ENCODE peak calls at places on chromosomes 13 and 19, in six cellular contexts. One of them, this sample, is unnamed.

GRCh38 chr13:112343591-112343990 is 32.6 kb upstream of the SPACA7 start:
- DNase-seq in AG09309: no peak
- DNase-seq in right lobe of liver: no peak
- DNase-seq in DND-41: no peak
- DNase-seq in GM12864: no peak
- DNase-seq in adrenal gland: no peak
- DNase-seq in this sample: no peak

GRCh38 chr13:45206340-45206739 is 5.5 kb upstream of the KCTD4 start:
- DNase-seq in AG09309: peak; percentile 77
- DNase-seq in right lobe of liver: no peak
- DNase-seq in DND-41: no peak
- DNase-seq in GM12864: peak; percentile 16
- DNase-seq in adrenal gland: no peak
- DNase-seq in this sample: peak; percentile 20

GRCh38 chr13:73715114-73715909 is 418.9 kb downstream of the KLF12 start:
- DNase-seq in AG09309: no peak
- DNase-seq in right lobe of liver: no peak
- DNase-seq in DND-41: peak; percentile 76
- DNase-seq in GM12864: peak; percentile 25
- DNase-seq in adrenal gland: no peak
- DNase-seq in this sample: peak; percentile 65

GRCh38 chr19:55253264-55253663 is 5.6 kb downstream of the PPP6R1 start:
- DNase-seq in AG09309: no peak
- DNase-seq in right lobe of liver: no peak
- DNase-seq in DND-41: no peak
- DNase-seq in GM12864: no peak
- DNase-seq in adrenal gland: no peak
- DNase-seq in this sample: no peak

GRCh38 chr13:93256998-93257397 is 30.4 kb downstream of the GPC6 start:
- DNase-seq in AG09309: no peak
- DNase-seq in right lobe of liver: no peak
- DNase-seq in DND-41: no peak
- DNase-seq in GM12864: no peak
- DNase-seq in adrenal gland: no peak
- DNase-seq in this sample: no peak

GRCh38 chr13:99661791-99662190 is 160.5 kb downstream of the TM9SF2 start:
- DNase-seq in AG09309: no peak
- DNase-seq in right lobe of liver: no peak
- DNase-seq in DND-41: no peak
- DNase-seq in GM12864: no peak
- DNase-seq in adrenal gland: no peak
- DNase-seq in this sample: no peak

GRCh38 chr13:98938801-98939200 is 39.1 kb downstream of the DOCK9 start:
- DNase-seq in AG09309: no peak
- DNase-seq in right lobe of liver: no peak
- DNase-seq in DND-41: no peak
- DNase-seq in GM12864: no peak
- DNase-seq in adrenal gland: no peak
- DNase-seq in this sample: no peak

GRCh38 chr19:13091400-13092161 is 11.1 kb downstream of the LYL1 start:
- DNase-seq in AG09309: peak; percentile 80
- DNase-seq in right lobe of liver: no peak
- DNase-seq in DND-41: no peak
- DNase-seq in GM12864: no peak
- DNase-seq in adrenal gland: no peak
- DNase-seq in this sample: no peak

GRCh38 chr13:109154146-109154545 is 524.7 kb downstream of the MYO16 start:
- DNase-seq in AG09309: no peak
- DNase-seq in right lobe of liver: no peak
- DNase-seq in DND-41: no peak
- DNase-seq in GM12864: no peak
- DNase-seq in adrenal gland: peak; percentile 72
- DNase-seq in this sample: no peak

GRCh38 chr19:58479736-58480480 is 3.8 kb downstream of the ZNF446 start:
- DNase-seq in AG09309: no peak
- DNase-seq in right lobe of liver: peak; percentile 54
- DNase-seq in DND-41: no peak
- DNase-seq in GM12864: no peak
- DNase-seq in adrenal gland: no peak
- DNase-seq in this sample: no peak

GRCh38 chr13:41588899-41589298 is 131.5 kb downstream of the RGCC start:
- DNase-seq in AG09309: peak; percentile 80
- DNase-seq in right lobe of liver: no peak
- DNase-seq in DND-41: no peak
- DNase-seq in GM12864: no peak
- DNase-seq in adrenal gland: no peak
- DNase-seq in this sample: peak; percentile 46

GRCh38 chr19:7673995-7674667 is 2.8 kb upstream of the MCEMP1 start:
- DNase-seq in AG09309: no peak
- DNase-seq in right lobe of liver: peak; percentile 78
- DNase-seq in DND-41: peak; percentile 70
- DNase-seq in GM12864: peak; percentile 56
- DNase-seq in adrenal gland: peak; percentile 65
- DNase-seq in this sample: peak; percentile 57

GRCh38 chr13:26483546-26483945 is 73.9 kb upstream of the WASF3 start:
- DNase-seq in AG09309: no peak
- DNase-seq in right lobe of liver: no peak
- DNase-seq in DND-41: no peak
- DNase-seq in GM12864: no peak
- DNase-seq in adrenal gland: no peak
- DNase-seq in this sample: no peak

GRCh38 chr13:33183431-33184130 is 102.0 kb downstream of the STARD13 start:
- DNase-seq in AG09309: peak; percentile 69
- DNase-seq in right lobe of liver: no peak
- DNase-seq in DND-41: no peak
- DNase-seq in GM12864: no peak
- DNase-seq in adrenal gland: no peak
- DNase-seq in this sample: no peak

GRCh38 chr13:19150712-19151228 is 30.9 kb downstream of the TUBA3C start:
- DNase-seq in AG09309: no peak
- DNase-seq in right lobe of liver: no peak
- DNase-seq in DND-41: no peak
- DNase-seq in GM12864: no peak
- DNase-seq in adrenal gland: peak; percentile 30
- DNase-seq in this sample: no peak

GRCh38 chr13:32903720-32904119 is 112.5 kb upstream of the KL start:
- DNase-seq in AG09309: no peak
- DNase-seq in right lobe of liver: no peak
- DNase-seq in DND-41: no peak
- DNase-seq in GM12864: no peak
- DNase-seq in adrenal gland: no peak
- DNase-seq in this sample: no peak

GRCh38 chr19:57192064-57192395 is 730 bp downstream of the ZNF264 start:
- DNase-seq in AG09309: no peak
- DNase-seq in right lobe of liver: no peak
- DNase-seq in DND-41: no peak
- DNase-seq in GM12864: no peak
- DNase-seq in adrenal gland: no peak
- DNase-seq in this sample: peak; percentile 18

GRCh38 chr13:58960909-58961308 is 1202.8 kb downstream of the DIAPH3 start:
- DNase-seq in AG09309: no peak
- DNase-seq in right lobe of liver: no peak
- DNase-seq in DND-41: no peak
- DNase-seq in GM12864: no peak
- DNase-seq in adrenal gland: no peak
- DNase-seq in this sample: no peak

GRCh38 chr19:10138879-10139795 is 19.4 kb upstream of the EIF3G start:
- DNase-seq in AG09309: no peak
- DNase-seq in right lobe of liver: no peak
- DNase-seq in DND-41: no peak
- DNase-seq in GM12864: no peak
- DNase-seq in adrenal gland: no peak
- DNase-seq in this sample: no peak

GRCh38 chr19:10290439-10290875 is 705 bp downstream of the ICAM5 start:
- DNase-seq in AG09309: no peak
- DNase-seq in right lobe of liver: no peak
- DNase-seq in DND-41: no peak
- DNase-seq in GM12864: no peak
- DNase-seq in adrenal gland: no peak
- DNase-seq in this sample: peak; percentile 31

GRCh38 chr13:49454388-49455015 is 10.4 kb downstream of the SETDB2 start:
- DNase-seq in AG09309: no peak
- DNase-seq in right lobe of liver: no peak
- DNase-seq in DND-41: no peak
- DNase-seq in GM12864: no peak
- DNase-seq in adrenal gland: no peak
- DNase-seq in this sample: no peak

GRCh38 chr19:41726493-41726892 is 18.1 kb downstream of the CEACAM5 start:
- DNase-seq in AG09309: no peak
- DNase-seq in right lobe of liver: no peak
- DNase-seq in DND-41: no peak
- DNase-seq in GM12864: no peak
- DNase-seq in adrenal gland: no peak
- DNase-seq in this sample: no peak

GRCh38 chr19:18290250-18291018 is 9.0 kb upstream of the JUND start:
- DNase-seq in AG09309: no peak
- DNase-seq in right lobe of liver: peak; percentile 60
- DNase-seq in DND-41: peak; percentile 97
- DNase-seq in GM12864: no peak
- DNase-seq in adrenal gland: peak; percentile 67
- DNase-seq in this sample: peak; percentile 100

GRCh38 chr13:40096357-40096911 is 441.0 kb downstream of the COG6 start:
- DNase-seq in AG09309: no peak
- DNase-seq in right lobe of liver: no peak
- DNase-seq in DND-41: no peak
- DNase-seq in GM12864: no peak
- DNase-seq in adrenal gland: no peak
- DNase-seq in this sample: peak; percentile 69

GRCh38 chr13:74931698-74932433 is 550.1 kb downstream of the TBC1D4 start:
- DNase-seq in AG09309: no peak
- DNase-seq in right lobe of liver: no peak
- DNase-seq in DND-41: no peak
- DNase-seq in GM12864: no peak
- DNase-seq in adrenal gland: no peak
- DNase-seq in this sample: no peak

GRCh38 chr19:45470147-45471081 is 2.6 kb downstream of the FOSB start:
- DNase-seq in AG09309: peak; percentile 48
- DNase-seq in right lobe of liver: no peak
- DNase-seq in DND-41: peak; percentile 12
- DNase-seq in GM12864: no peak
- DNase-seq in adrenal gland: peak; percentile 66
- DNase-seq in this sample: peak; percentile 44

GRCh38 chr19:11814707-11815050 is 606 bp downstream of the ZNF440 start:
- DNase-seq in AG09309: no peak
- DNase-seq in right lobe of liver: no peak
- DNase-seq in DND-41: no peak
- DNase-seq in GM12864: no peak
- DNase-seq in adrenal gland: peak; percentile 23
- DNase-seq in this sample: no peak

GRCh38 chr19:45492137-45492626 is 4.7 kb downstream of the RTN2 start:
- DNase-seq in AG09309: no peak
- DNase-seq in right lobe of liver: no peak
- DNase-seq in DND-41: no peak
- DNase-seq in GM12864: no peak
- DNase-seq in adrenal gland: no peak
- DNase-seq in this sample: no peak

GRCh38 chr13:33057019-33057785 is 41.0 kb downstream of the KL start:
- DNase-seq in AG09309: no peak
- DNase-seq in right lobe of liver: no peak
- DNase-seq in DND-41: no peak
- DNase-seq in GM12864: no peak
- DNase-seq in adrenal gland: no peak
- DNase-seq in this sample: no peak

GRCh38 chr13:40290758-40291157 is 375.7 kb downstream of the FOXO1 start:
- DNase-seq in AG09309: no peak
- DNase-seq in right lobe of liver: no peak
- DNase-seq in DND-41: no peak
- DNase-seq in GM12864: no peak
- DNase-seq in adrenal gland: no peak
- DNase-seq in this sample: no peak

DNA sequence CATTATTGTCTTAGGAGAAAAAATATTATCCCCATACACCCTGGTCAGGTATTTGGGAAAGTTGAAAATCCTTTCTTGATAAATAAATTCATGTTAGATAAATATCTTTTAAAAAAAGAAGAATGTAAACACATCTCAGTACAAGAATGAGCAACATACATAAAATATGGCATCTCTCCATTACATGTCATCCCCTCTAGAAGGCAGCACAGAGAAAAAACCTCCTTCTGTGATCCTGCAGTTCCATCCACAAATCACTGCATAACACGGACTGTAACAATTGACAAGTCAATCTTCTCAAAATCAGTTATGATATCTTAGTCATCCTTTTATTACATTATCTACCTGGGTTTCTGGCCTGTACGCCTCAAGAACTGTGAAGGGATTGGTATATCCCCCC is 683.9 kb upstream of the KLHL1 start:
- DNase-seq in AG09309: no peak
- DNase-seq in right lobe of liver: no peak
- DNase-seq in DND-41: no peak
- DNase-seq in GM12864: no peak
- DNase-seq in adrenal gland: no peak
- DNase-seq in this sample: no peak
- TF ChIP-seq CTCF in AG09309: no peak
- TF ChIP-seq CTCF in right lobe of liver: no peak
- TF ChIP-seq CTCF in DND-41: no peak
- TF ChIP-seq CTCF in GM12864: no peak
- TF ChIP-seq CTCF in adrenal gland: no peak
- TF ChIP-seq CTCF in this sample: no peak

GRCh38 chr13:51995677-51996551 is 15.3 kb downstream of the ATP7B start:
- DNase-seq in AG09309: peak; percentile 7
- DNase-seq in right lobe of liver: peak; percentile 92
- DNase-seq in DND-41: no peak
- DNase-seq in GM12864: no peak
- DNase-seq in adrenal gland: peak; percentile 7
- DNase-seq in this sample: no peak
- TF ChIP-seq CTCF in AG09309: no peak
- TF ChIP-seq CTCF in right lobe of liver: no peak
- TF ChIP-seq CTCF in DND-41: no peak
- TF ChIP-seq CTCF in GM12864: no peak
- TF ChIP-seq CTCF in adrenal gland: no peak
- TF ChIP-seq CTCF in this sample: no peak

GRCh38 chr19:19475845-19476828 is 39.2 kb downstream of the TSSK6 start:
- DNase-seq in AG09309: no peak
- DNase-seq in right lobe of liver: no peak
- DNase-seq in DND-41: no peak
- DNase-seq in GM12864: no peak
- DNase-seq in adrenal gland: no peak
- DNase-seq in this sample: no peak
- TF ChIP-seq CTCF in AG09309: peak; percentile 38
- TF ChIP-seq CTCF in right lobe of liver: no peak
- TF ChIP-seq CTCF in DND-41: peak; percentile 18
- TF ChIP-seq CTCF in GM12864: no peak
- TF ChIP-seq CTCF in adrenal gland: no peak
- TF ChIP-seq CTCF in this sample: no peak

GRCh38 chr13:96072392-96072791 is 17.5 kb upstream of the HS6ST3 start:
- DNase-seq in AG09309: no peak
- DNase-seq in right lobe of liver: no peak
- DNase-seq in DND-41: no peak
- DNase-seq in GM12864: no peak
- DNase-seq in adrenal gland: no peak
- DNase-seq in this sample: no peak

GRCh38 chr13:96081888-96082287 is 8.0 kb upstream of the HS6ST3 start:
- DNase-seq in AG09309: no peak
- DNase-seq in right lobe of liver: no peak
- DNase-seq in DND-41: no peak
- DNase-seq in GM12864: no peak
- DNase-seq in adrenal gland: no peak
- DNase-seq in this sample: no peak

GRCh38 chr13:96080676-96081075 is 9.2 kb upstream of the HS6ST3 start:
- DNase-seq in AG09309: no peak
- DNase-seq in right lobe of liver: no peak
- DNase-seq in DND-41: no peak
- DNase-seq in GM12864: no peak
- DNase-seq in adrenal gland: no peak
- DNase-seq in this sample: no peak

GRCh38 chr13:96075953-96076543 is 13.9 kb upstream of the HS6ST3 start:
- DNase-seq in AG09309: no peak
- DNase-seq in right lobe of liver: no peak
- DNase-seq in DND-41: no peak
- DNase-seq in GM12864: no peak
- DNase-seq in adrenal gland: no peak
- DNase-seq in this sample: no peak
- TF ChIP-seq CTCF in AG09309: peak; percentile 64
- TF ChIP-seq CTCF in right lobe of liver: peak; percentile 42
- TF ChIP-seq CTCF in DND-41: peak; percentile 27
- TF ChIP-seq CTCF in GM12864: peak; percentile 55
- TF ChIP-seq CTCF in adrenal gland: peak; percentile 24
- TF ChIP-seq CTCF in this sample: peak; percentile 23

This sample was measured in activated CD8-positive, alpha-beta T cell treated with anti-CD3 and anti-CD28 coated beads for 36 hours.